ENCODE peak calls at places on chromosomes 7 and 10, in eight cellular contexts. K is prostate gland, M is transverse colon, D is stomach, C is HepG2, I is endothelial cell of umbilical vein, T is sigmoid colon, N is GM12891. G is an unnamed sample.

GRCh38 chr7:24827027-24827426 is 69.8 kb upstream of the GSDME start:
- DNase-seq in K (no peak), M (no peak), D (no peak), C (no peak), I (no peak), T (no peak), N (no peak), G (no peak)

GRCh38 chr7:34208878-34209621 is 303.7 kb downstream of the BMPER start:
- DNase-seq in K (no peak), M (no peak), D (no peak), C (no peak), I (no peak), T (no peak), N (no peak), G (no peak)

GRCh38 chr7:130896898-130897514 is 163.0 kb upstream of the KLF14 start:
- DNase-seq in K (no peak), M (peak; percentile 80), D (peak; percentile 71), C (peak; percentile 52), I (peak; percentile 75), T (peak; percentile 81), N (peak; percentile 52), G (peak; percentile 65)

GRCh38 chr7:105279688-105280007 is 109.1 kb downstream of the SRPK2 start:
- DNase-seq in K (no peak), M (no peak), D (no peak), C (peak; percentile 39), I (no peak), T (no peak), N (no peak), G (no peak)

GRCh38 chr10:42934351-42934811 is 142.5 kb upstream of the RET start:
- DNase-seq in K (no peak), M (no peak), D (no peak), C (no peak), I (no peak), T (peak; percentile 54), N (no peak), G (no peak)

GRCh38 chr10:124259139-124259825 is 159.4 kb downstream of the OAT start:
- DNase-seq in K (no peak), M (no peak), D (no peak), C (peak; percentile 47), I (no peak), T (peak; percentile 50), N (no peak), G (no peak)

GRCh38 chr7:128352138-128352537 is 8.4 kb upstream of the RBM28 start:
- DNase-seq in K (no peak), M (peak; percentile 33), D (peak; percentile 77), C (peak; percentile 11), I (peak; percentile 72), T (peak; percentile 78), N (no peak), G (no peak)

GRCh38 chr10:101781984-101782810 is 1.0 kb downstream of the NPM3 start:
- DNase-seq in K (no peak), M (no peak), D (peak; percentile 21), C (no peak), I (no peak), T (peak; percentile 61), N (no peak), G (no peak)

GRCh38 chr10:60646966-60647796 is 131.1 kb upstream of the CDK1 start:
- DNase-seq in K (peak; percentile 46), M (peak; percentile 22), D (no peak), C (peak; percentile 46), I (peak; percentile 65), T (no peak), N (no peak), G (no peak)

GRCh38 chr10:34808789-34809745 is 6.0 kb downstream of the PARD3 start:
- DNase-seq in K (no peak), M (no peak), D (no peak), C (no peak), I (no peak), T (peak; percentile 78), N (no peak), G (no peak)

GRCh38 chr7:7427363-7427762 is 108.3 kb downstream of the COL28A1 start:
- DNase-seq in K (no peak), M (no peak), D (no peak), C (no peak), I (no peak), T (no peak), N (no peak), G (no peak)

GRCh38 chr10:80268938-80269588 is 20.4 kb downstream of the MAT1A start:
- DNase-seq in K (no peak), M (no peak), D (no peak), C (no peak), I (no peak), T (no peak), N (no peak), G (no peak)

GRCh38 chr10:6200588-6201510 is 1.9 kb upstream of the PFKFB3 start:
- DNase-seq in K (peak; percentile 22), M (peak; percentile 45), D (no peak), C (peak; percentile 56), I (peak; percentile 53), T (peak; percentile 78), N (no peak), G (no peak)

GRCh38 chr7:136150311-136150710 is 173.2 kb upstream of the MTPN start:
- DNase-seq in K (no peak), M (no peak), D (no peak), C (no peak), I (no peak), T (no peak), N (no peak), G (no peak)

GRCh38 chr10:84842593-84842992 is 514.2 kb downstream of the CCSER2 start:
- DNase-seq in K (no peak), M (no peak), D (no peak), C (no peak), I (no peak), T (no peak), N (no peak), G (no peak)

DNA sequence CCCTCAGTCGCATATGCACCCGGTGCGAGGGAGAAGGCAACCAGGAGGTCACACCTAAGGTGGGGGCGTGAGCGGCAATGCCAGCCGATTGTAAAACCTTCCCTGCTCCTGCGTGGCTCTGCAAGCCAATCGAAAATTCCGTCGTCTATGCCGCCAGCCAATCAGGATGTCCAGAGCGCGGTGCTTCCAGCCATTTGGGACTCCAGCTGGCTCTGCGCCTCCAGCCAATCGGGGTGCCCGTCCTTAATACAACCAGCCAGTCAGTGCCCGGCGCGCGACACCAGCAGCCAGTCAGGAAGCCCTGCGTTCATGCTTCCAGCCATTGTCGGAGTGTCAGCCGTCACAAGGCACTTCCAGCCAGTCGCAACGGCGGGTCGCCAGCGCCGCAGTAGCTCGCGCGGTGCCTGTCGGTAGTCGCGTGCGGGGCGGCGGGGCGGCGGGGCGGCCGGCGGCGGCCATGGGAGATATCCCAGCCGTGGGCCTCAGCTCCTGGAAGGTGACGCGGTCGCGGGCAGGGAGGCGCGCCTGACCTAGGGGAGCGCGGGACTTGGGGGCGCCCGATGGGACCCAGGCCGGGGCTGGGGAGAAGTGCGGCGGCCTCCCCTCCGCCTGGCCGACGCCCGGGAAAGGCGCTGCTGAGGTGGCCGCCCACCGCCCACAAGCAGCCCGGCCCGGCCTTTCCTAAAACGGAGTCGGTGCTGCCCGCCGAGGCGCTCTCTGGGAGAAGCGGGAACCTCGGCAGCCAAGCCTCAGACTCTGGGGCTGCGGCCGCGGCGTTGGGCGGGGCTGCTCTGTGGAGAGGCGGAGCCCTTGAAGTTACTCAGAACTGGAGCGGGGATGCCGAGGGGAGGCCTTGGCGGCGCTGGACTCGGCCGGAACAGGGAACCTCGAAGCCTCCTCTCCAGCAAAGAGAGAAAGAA is at the start of gene AKR1E2:
- DNase-seq in K (peak; percentile 64), M (peak; percentile 77), D (peak; percentile 84), C (no peak), I (peak; percentile 94), T (peak; percentile 93), N (no peak), G (peak; percentile 17)
- TF ChIP-seq POLR2AphosphoS5 in K (no peak), M (no peak), D (peak; percentile 41), C (no peak), I (peak; percentile 0), T (peak; percentile 62), N (no peak), G (no peak)

DNA sequence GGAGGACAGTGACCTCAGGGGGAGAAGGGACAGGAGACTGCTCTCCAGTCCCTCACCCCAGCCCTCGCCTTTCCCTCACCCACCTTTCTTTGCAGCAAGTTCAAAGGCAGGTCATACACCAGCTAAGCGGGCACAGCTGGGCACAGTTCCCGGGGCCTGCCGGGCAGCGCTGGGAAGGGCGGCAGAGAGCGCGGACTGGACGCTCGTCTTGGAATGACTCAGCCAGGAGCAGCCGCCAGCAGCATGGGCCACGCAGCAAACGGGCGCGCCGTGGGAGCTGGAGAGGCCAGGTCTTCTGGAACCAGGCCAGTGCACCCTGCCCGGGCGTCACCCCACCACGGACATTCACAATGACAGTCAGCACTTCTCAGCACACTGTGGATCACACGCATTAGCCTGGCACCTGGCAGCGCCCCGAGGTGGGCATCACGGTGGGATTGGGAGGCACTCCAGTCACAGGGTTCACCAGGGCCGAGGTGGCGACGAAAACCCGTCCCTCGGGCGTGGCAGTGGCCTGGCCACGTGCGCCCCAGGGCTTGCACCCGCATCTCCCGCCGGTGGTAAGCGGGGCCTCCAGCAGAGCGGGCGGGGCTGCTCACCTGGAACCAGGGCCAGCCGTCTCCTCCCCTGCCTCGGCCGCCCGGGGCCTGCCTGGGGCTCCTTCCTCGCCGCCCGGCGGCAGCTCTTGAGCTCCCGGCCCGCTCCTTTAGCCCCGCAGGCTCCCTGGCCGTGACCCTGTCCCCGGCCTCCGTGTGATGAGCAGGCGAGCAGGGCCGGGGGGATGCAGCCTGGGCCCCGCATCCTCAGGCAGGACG is 29.0 kb upstream of the WDFY4 start:
- DNase-seq in K (peak; percentile 49), M (peak; percentile 69), D (peak; percentile 77), C (no peak), I (peak; percentile 81), T (peak; percentile 80), N (no peak), G (no peak)
- TF ChIP-seq POLR2A in K (no peak), M (no peak), D (no peak), C (no peak), I (peak; percentile 40), T (no peak), N (no peak), G (no peak)

GRCh38 chr7:111476586-111477293 is 85.6 kb downstream of the IMMP2L start:
- DNase-seq in K (no peak), M (no peak), D (no peak), C (no peak), I (no peak), T (no peak), N (no peak), G (no peak)
- TF ChIP-seq POLR2AphosphoS5 in K (no peak), M (no peak), D (no peak), C (no peak), I (no peak), T (no peak), N (no peak), G (no peak)

GRCh38 chr10:70478191-70479160 is at the start of gene PALD1:
- DNase-seq in K (peak; percentile 54), M (peak; percentile 65), D (peak; percentile 44), C (no peak), I (peak; percentile 46), T (peak; percentile 91), N (peak; percentile 79), G (peak; percentile 62)
- TF ChIP-seq POLR2A in K (no peak), M (no peak), D (no peak), C (no peak), I (no peak), T (peak; percentile 20), N (no peak), G (no peak)

GRCh38 chr10:66215921-66216320 is 709.9 kb upstream of the LRRTM3 start:
- DNase-seq in K (no peak), M (no peak), D (no peak), C (no peak), I (no peak), T (no peak), N (no peak), G (no peak)
- TF ChIP-seq POLR2AphosphoS5 in K (no peak), M (no peak), D (no peak), C (no peak), I (no peak), T (no peak), N (no peak), G (no peak)